ENCODE peak calls at places on chromosome 21, in four cellular contexts. C is heart left ventricle, X is stomach, D is pancreas. G is an unnamed sample.

GRCh38 chr21:21714396-21714795 is 716.2 kb downstream of the NCAM2 start:
- DNase-seq in C (no peak), X (no peak), D (no peak), G (no peak)

GRCh38 chr21:38470762-38471161 is 27.5 kb downstream of the ERG start:
- DNase-seq in C (no peak), X (no peak), D (no peak), G (no peak)

GRCh38 chr21:38413958-38414506 is 84.2 kb downstream of the ERG start:
- DNase-seq in C (no peak), X (no peak), D (no peak), G (no peak)

GRCh38 chr21:19461481-19462205 is 1058.1 kb upstream of the TMPRSS15 start:
- DNase-seq in C (no peak), X (no peak), D (no peak), G (no peak)

GRCh38 chr21:27067226-27067625 is 100.3 kb upstream of the ADAMTS5 start:
- DNase-seq in C (no peak), X (no peak), D (no peak), G (no peak)

GRCh38 chr21:10616535-10616934 is 95.2 kb downstream of the TPTE start:
- DNase-seq in C (no peak), X (no peak), D (no peak), G (no peak)

GRCh38 chr21:32578107-32578691 is 7.1 kb downstream of the TCP10L start:
- DNase-seq in C (no peak), X (no peak), D (no peak), G (no peak)

GRCh38 chr21:45169682-45170081 is 95.3 kb downstream of the ADARB1 start:
- DNase-seq in C (no peak), X (no peak), D (no peak), G (peak)

GRCh38 chr21:27192286-27192685 is 225.4 kb upstream of the ADAMTS5 start:
- DNase-seq in C (no peak), X (no peak), D (no peak), G (no peak)

GRCh38 chr21:40143822-40144525 is 276.7 kb downstream of the PCP4 start:
- DNase-seq in C (no peak), X (peak), D (peak), G (no peak)

GRCh38 chr21:15431053-15431452 is 298.7 kb upstream of the USP25 start:
- DNase-seq in C (no peak), X (no peak), D (no peak), G (no peak)

GRCh38 chr21:27586986-27587385 is 620.1 kb upstream of the ADAMTS5 start:
- DNase-seq in C (no peak), X (no peak), D (no peak), G (no peak)

GRCh38 chr21:44529503-44530125 is 10.4 kb downstream of the KRTAP10-1 start:
- DNase-seq in C (no peak), X (no peak), D (peak), G (no peak)

GRCh38 chr21:46646541-46647154 is 11.2 kb downstream of the PRMT2 start:
- DNase-seq in C (no peak), X (no peak), D (no peak), G (no peak)

GRCh38 chr21:44391345-44392091 is 38.1 kb downstream of the TRPM2 start:
- DNase-seq in C (peak), X (peak), D (no peak), G (peak)

GRCh38 chr21:14438204-14438603 is 55.3 kb upstream of the HSPA13 start:
- DNase-seq in C (no peak), X (no peak), D (no peak), G (no peak)

GRCh38 chr21:46206163-46207005 is 22.1 kb upstream of the SPATC1L start:
- DNase-seq in C (no peak), X (no peak), D (peak), G (no peak)

GRCh38 chr21:43957629-43958362 is 54.3 kb upstream of the TRAPPC10 start:
- DNase-seq in C (no peak), X (no peak), D (no peak), G (no peak)

GRCh38 chr21:17848228-17848627 is 29.1 kb upstream of the C21orf91 start:
- DNase-seq in C (peak), X (no peak), D (no peak), G (no peak)

GRCh38 chr21:21309510-21309909 is 311.3 kb downstream of the NCAM2 start:
- DNase-seq in C (no peak), X (no peak), D (no peak), G (no peak)

GRCh38 chr21:16457498-16457897 is 727.7 kb downstream of the USP25 start:
- DNase-seq in C (peak), X (no peak), D (no peak), G (no peak)

GRCh38 chr21:44880762-44881585 is 7.5 kb upstream of the PTTG1IP start:
- DNase-seq in C (no peak), X (no peak), D (no peak), G (no peak)

GRCh38 chr21:45613396-45613795 is 30.1 kb upstream of the PCBP3 start:
- DNase-seq in C (no peak), X (no peak), D (no peak), G (no peak)

GRCh38 chr21:45538381-45539045 is 3.7 kb downstream of the SLC19A1 start:
- DNase-seq in C (no peak), X (peak), D (peak), G (peak)

GRCh38 chr21:38798481-38798882 is 7.2 kb upstream of the ETS2 start:
- DNase-seq in C (no peak), X (peak), D (no peak), G (no peak)

GRCh38 chr21:38959686-38960049 is 153.9 kb downstream of the ETS2 start:
- DNase-seq in C (no peak), X (no peak), D (no peak), G (no peak)

GRCh38 chr21:35366348-35367085 is 317.4 kb upstream of the RUNX1 start:
- DNase-seq in C (peak), X (no peak), D (no peak), G (no peak)

GRCh38 chr21:38646213-38646837 is 148.0 kb upstream of the ERG start:
- DNase-seq in C (no peak), X (no peak), D (no peak), G (no peak)

GRCh38 chr21:38888956-38889605 is 83.4 kb downstream of the ETS2 start:
- DNase-seq in C (no peak), X (no peak), D (no peak), G (no peak)

GRCh38 chr21:43196789-43197188 is 28.0 kb downstream of the CRYAA start:
- DNase-seq in C (peak), X (peak), D (peak), G (peak)

GRCh38 chr21:45286671-45287437 is 841 bp downstream of the POFUT2 start:
- DNase-seq in C (peak), X (peak), D (no peak), G (peak)

GRCh38 chr21:27246741-27247140 is 279.9 kb upstream of the ADAMTS5 start:
- DNase-seq in C (no peak), X (no peak), D (no peak), G (no peak)

DNA sequence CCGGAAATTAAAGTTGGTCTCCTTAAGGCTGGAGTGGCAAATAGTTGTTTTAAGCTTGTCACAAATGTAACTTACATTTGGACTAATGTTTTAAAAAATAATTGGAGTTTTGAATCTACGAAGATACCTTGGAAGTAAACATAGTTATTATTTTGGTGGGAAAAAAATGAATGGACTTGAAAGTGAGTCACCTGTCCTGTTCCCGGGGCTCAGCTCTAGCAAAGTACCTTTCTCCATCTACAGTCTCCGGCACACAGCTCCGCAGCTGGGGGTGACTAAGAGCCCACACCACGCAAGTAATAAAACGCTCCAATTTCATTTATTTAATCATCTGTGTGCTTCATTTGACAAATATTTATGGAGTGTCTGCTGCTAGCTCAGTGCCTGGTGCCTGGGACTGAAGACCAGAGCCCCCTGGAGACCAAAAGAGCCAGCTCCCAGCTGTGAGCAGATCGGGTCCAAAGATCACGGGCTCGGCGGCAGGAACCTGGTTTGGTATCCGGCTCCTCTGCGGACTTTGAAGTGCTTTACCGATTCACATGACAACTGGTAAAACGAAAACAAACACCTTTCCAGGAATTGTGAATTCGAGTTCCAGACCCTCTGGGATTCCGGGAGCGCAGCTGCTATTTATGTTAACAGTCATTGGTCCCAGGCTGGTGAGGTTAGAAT is 1.7 kb upstream of the RIPK4 start:
- DNase-seq in C (no peak), X (peak), D (peak), G (peak)
- TF ChIP-seq CTCF in C (no peak), X (no peak), D (peak), G (no peak)

DNA sequence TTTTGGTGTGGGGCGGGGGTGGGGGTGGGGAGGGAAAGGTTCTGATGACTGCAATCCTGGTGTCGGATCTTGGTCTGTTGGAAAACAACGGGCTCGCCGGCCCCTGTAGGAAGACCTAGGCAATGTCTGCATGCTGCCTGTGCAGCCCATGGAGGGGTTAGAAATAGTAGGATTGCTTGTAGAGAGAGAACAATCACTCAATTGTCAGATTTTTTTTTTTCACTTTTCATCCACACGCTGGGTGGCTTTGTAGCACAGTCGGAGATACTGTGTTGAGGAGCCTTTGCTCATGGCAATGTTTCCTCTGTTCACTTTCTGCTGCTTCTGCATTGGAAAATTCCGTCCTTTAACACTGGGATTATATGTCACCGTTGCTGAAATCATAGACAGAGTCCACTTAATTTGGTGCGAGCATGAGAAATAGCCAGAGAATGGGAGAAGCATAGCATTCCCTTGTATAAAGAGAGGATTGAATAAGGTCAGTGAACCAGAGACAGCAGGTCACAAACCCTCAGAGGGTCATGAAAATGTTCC is 107.5 kb downstream of the MRPS6 start:
- DNase-seq in C (no peak), X (no peak), D (no peak), G (no peak)
- H3K4me3 ChIP-seq in C (no peak), X (no peak), D (no peak), G (peak)

GRCh38 chr21:36508948-36509347 is 29.0 kb upstream of the CLDN14 start:
- DNase-seq in C (no peak), X (no peak), D (no peak), G (no peak)

GRCh38 chr21:36511484-36512227 is 31.7 kb upstream of the CLDN14 start:
- DNase-seq in C (no peak), X (no peak), D (no peak), G (no peak)

GRCh38 chr21:36507397-36508018 is 27.6 kb upstream of the CLDN14 start:
- DNase-seq in C (no peak), X (no peak), D (no peak), G (no peak)

GRCh38 chr21:36510911-36511310 is 31.0 kb upstream of the CLDN14 start:
- DNase-seq in C (no peak), X (no peak), D (no peak), G (no peak)

GRCh38 chr21:36509966-36510742 is 30.2 kb upstream of the CLDN14 start:
- DNase-seq in C (no peak), X (peak), D (peak), G (no peak)
- H3K27ac ChIP-seq in C (no peak), X (peak), D (peak), G (no peak)

DNA sequence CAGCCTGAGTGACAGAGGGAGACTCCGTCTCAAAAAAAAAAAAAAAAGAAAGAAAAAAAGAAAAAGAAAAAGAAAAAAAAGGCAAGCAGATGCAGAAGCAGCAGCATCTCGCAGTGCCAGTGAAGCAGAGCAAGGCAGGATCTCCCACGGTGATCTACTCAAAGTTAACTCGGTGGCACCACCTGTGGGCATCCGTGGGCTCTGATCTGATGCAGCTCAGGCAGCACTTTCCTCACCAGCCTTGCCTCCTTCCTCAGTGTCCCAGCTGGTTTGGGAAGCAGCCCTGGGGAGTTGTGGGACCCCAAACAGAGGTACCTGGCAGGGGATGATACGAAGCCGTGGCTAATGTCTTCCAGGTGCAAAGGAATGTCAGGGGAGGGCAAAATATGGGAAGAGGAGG is 104.3 kb upstream of the KRTAP19-8 start:
- DNase-seq in C (no peak), X (no peak), D (no peak), G (no peak)
- TF ChIP-seq CTCF in C (no peak), X (no peak), D (no peak), G (no peak)

GRCh38 chr21:29117372-29117955 is 13.0 kb upstream of the MAP3K7CL start:
- DNase-seq in C (no peak), X (no peak), D (no peak), G (no peak)
- H3K4me3 ChIP-seq in C (no peak), X (no peak), D (no peak), G (no peak)

G was measured in coronary artery.